ENCODE peak calls at places on chromosomes 16 and 17, in four cellular contexts. One of them, this sample, is unnamed.

GRCh38 chr16:4701791-4702465 is 8.6 kb downstream of the NUDT16L1 start:
- DNase-seq in fibroblast of lung: no peak
- DNase-seq in SJSA1: no peak
- DNase-seq in neuronal stem cell: no peak
- DNase-seq in this sample: no peak

GRCh38 chr16:77273-77806 is 685 bp upstream of the MPG start:
- DNase-seq in fibroblast of lung: peak; percentile 58
- DNase-seq in SJSA1: peak; percentile 62
- DNase-seq in neuronal stem cell: no peak
- DNase-seq in this sample: peak; percentile 34

GRCh38 chr17:81809556-81809998 is 5.6 kb downstream of the GCGR start:
- DNase-seq in SJSA1: no peak
- DNase-seq in neuronal stem cell: no peak
- DNase-seq in fibroblast of lung: no peak
- DNase-seq in this sample: no peak

GRCh38 chr16:65200857-65201256 is 79.0 kb upstream of the CDH11 start:
- DNase-seq in neuronal stem cell: no peak
- DNase-seq in SJSA1: no peak
- DNase-seq in fibroblast of lung: peak; percentile 6
- DNase-seq in this sample: no peak

GRCh38 chr16:4147236-4147635 is 31.0 kb upstream of the ADCY9 start:
- DNase-seq in neuronal stem cell: no peak
- DNase-seq in SJSA1: no peak
- DNase-seq in fibroblast of lung: no peak
- DNase-seq in this sample: no peak

GRCh38 chr17:910503-911194 is 68.9 kb downstream of the NXN start:
- DNase-seq in SJSA1: no peak
- DNase-seq in neuronal stem cell: no peak
- DNase-seq in fibroblast of lung: no peak
- DNase-seq in this sample: no peak

GRCh38 chr16:3822366-3823045 is 58.0 kb downstream of the CREBBP start:
- DNase-seq in fibroblast of lung: peak; percentile 39
- DNase-seq in neuronal stem cell: no peak
- DNase-seq in SJSA1: no peak
- DNase-seq in this sample: no peak

GRCh38 chr16:87227651-87228015 is 89.6 kb downstream of the C16orf95 start:
- DNase-seq in SJSA1: no peak
- DNase-seq in fibroblast of lung: peak; percentile 71
- DNase-seq in neuronal stem cell: no peak
- DNase-seq in this sample: no peak

GRCh38 chr17:74176546-74177001 is 26.9 kb upstream of the RPL38 start:
- DNase-seq in neuronal stem cell: peak; percentile 63
- DNase-seq in fibroblast of lung: peak; percentile 43
- DNase-seq in SJSA1: peak; percentile 66
- DNase-seq in this sample: peak; percentile 25

GRCh38 chr16:1533443-1533951 is at the start of gene TMEM204:
- DNase-seq in fibroblast of lung: peak; percentile 11
- DNase-seq in SJSA1: no peak
- DNase-seq in neuronal stem cell: no peak
- DNase-seq in this sample: no peak

GRCh38 chr17:31112001-31112661 is 17.4 kb downstream of the NF1 start:
- DNase-seq in fibroblast of lung: peak; percentile 39
- DNase-seq in neuronal stem cell: no peak
- DNase-seq in SJSA1: no peak
- DNase-seq in this sample: no peak

DNA sequence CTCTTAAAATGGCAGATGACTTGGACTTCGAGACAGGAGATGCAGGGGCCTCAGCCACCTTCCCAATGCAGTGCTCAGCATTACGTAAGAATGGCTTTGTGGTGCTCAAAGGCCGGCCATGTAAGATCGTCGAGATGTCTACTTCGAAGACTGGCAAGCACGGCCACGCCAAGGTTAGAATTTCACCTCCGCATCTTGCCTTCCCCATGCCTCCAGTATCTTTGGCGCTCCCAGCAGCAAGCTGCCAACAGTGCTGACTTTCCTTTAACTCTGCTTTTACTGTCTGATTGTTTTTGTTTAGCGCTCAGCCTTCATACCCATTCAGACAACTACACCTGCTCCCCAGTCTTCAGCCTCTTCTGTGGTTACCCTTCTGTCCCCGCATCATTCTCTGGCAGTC is 2.2 kb downstream of the EIF5A start:
- DNase-seq in fibroblast of lung: no peak
- DNase-seq in SJSA1: no peak
- DNase-seq in neuronal stem cell: no peak
- DNase-seq in this sample: no peak
- H3K4me1 ChIP-seq in fibroblast of lung: peaks cover 5% of the 10 kb centered on the region
- H3K4me1 ChIP-seq in SJSA1: peaks cover 29% of the 10 kb centered on the region
- H3K4me1 ChIP-seq in neuronal stem cell: peaks cover 8% of the 10 kb centered on the region
- H3K4me1 ChIP-seq in this sample: peaks cover 39% of the 10 kb centered on the region

GRCh38 chr17:80663783-80664206 is 119.2 kb downstream of the RPTOR start:
- DNase-seq in neuronal stem cell: no peak
- DNase-seq in SJSA1: no peak
- DNase-seq in fibroblast of lung: peak; percentile 45
- DNase-seq in this sample: peak; percentile 79

GRCh38 chr17:80667462-80668277 is 123.0 kb downstream of the RPTOR start:
- DNase-seq in SJSA1: no peak
- DNase-seq in fibroblast of lung: no peak
- DNase-seq in neuronal stem cell: no peak
- DNase-seq in this sample: peak; percentile 54

GRCh38 chr17:80666867-80667266 is 122.2 kb downstream of the RPTOR start:
- DNase-seq in SJSA1: no peak
- DNase-seq in fibroblast of lung: peak; percentile 34
- DNase-seq in neuronal stem cell: no peak
- DNase-seq in this sample: no peak

GRCh38 chr17:80664217-80664780 is 119.7 kb downstream of the RPTOR start:
- DNase-seq in neuronal stem cell: no peak
- DNase-seq in fibroblast of lung: no peak
- DNase-seq in SJSA1: no peak
- DNase-seq in this sample: no peak

GRCh38 chr17:80665792-80666191 is 121.2 kb downstream of the RPTOR start:
- DNase-seq in fibroblast of lung: no peak
- DNase-seq in neuronal stem cell: no peak
- DNase-seq in SJSA1: no peak
- DNase-seq in this sample: no peak
- H3K4me1 ChIP-seq in fibroblast of lung: peaks cover 16% of the 10 kb centered on the region
- H3K4me1 ChIP-seq in neuronal stem cell: peaks cover 15% of the 10 kb centered on the region
- H3K4me1 ChIP-seq in SJSA1: no peaks in the 10 kb centered on the region
- H3K4me1 ChIP-seq in this sample: peaks cover 60% of the 10 kb centered on the region

DNA sequence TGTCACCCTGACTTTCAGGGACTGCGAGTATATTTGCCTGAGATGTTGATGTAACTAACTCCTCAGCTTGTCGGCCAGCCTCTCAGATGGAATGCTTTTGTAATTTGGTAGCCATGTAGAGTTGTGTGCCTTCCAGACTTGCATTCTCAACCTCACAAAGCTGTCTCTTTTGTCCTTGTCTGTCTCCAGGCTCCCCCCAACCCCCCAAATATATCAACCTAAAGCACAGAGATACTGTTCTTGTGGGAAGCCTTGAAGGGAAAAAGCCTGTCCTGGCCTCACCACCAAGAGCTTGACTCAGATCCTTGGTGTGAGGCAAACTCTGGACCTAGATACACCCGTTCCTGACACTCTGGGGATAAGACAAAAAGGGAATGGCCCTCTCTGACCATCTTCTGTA is 18.4 kb downstream of the SAP30BP start:
- DNase-seq in SJSA1: no peak
- DNase-seq in neuronal stem cell: no peak
- DNase-seq in fibroblast of lung: peak; percentile 53
- DNase-seq in this sample: no peak
- H3K4me1 ChIP-seq in SJSA1: peaks cover 44% of the 10 kb centered on the region
- H3K4me1 ChIP-seq in neuronal stem cell: peaks cover 16% of the 10 kb centered on the region
- H3K4me1 ChIP-seq in fibroblast of lung: peaks cover 8% of the 10 kb centered on the region
- H3K4me1 ChIP-seq in this sample: no peaks in the 10 kb centered on the region

GRCh38 chr17:76501827-76502307 is 644 bp upstream of the RHBDF2 start:
- DNase-seq in SJSA1: no peak
- DNase-seq in fibroblast of lung: no peak
- DNase-seq in neuronal stem cell: no peak
- DNase-seq in this sample: no peak
- H3K4me1 ChIP-seq in SJSA1: peaks cover 49% of the 10 kb centered on the region
- H3K4me1 ChIP-seq in fibroblast of lung: peaks cover 18% of the 10 kb centered on the region
- H3K4me1 ChIP-seq in neuronal stem cell: peaks cover 13% of the 10 kb centered on the region
- H3K4me1 ChIP-seq in this sample: peaks cover 50% of the 10 kb centered on the region

GRCh38 chr17:46138470-46138869 is 54.8 kb downstream of the KANSL1 start:
- DNase-seq in neuronal stem cell: no peak
- DNase-seq in SJSA1: no peak
- DNase-seq in fibroblast of lung: no peak
- DNase-seq in this sample: no peak
- H3K4me1 ChIP-seq in neuronal stem cell: no peaks in the 10 kb centered on the region
- H3K4me1 ChIP-seq in SJSA1: no peaks in the 10 kb centered on the region
- H3K4me1 ChIP-seq in fibroblast of lung: peaks cover 3% of the 10 kb centered on the region
- H3K4me1 ChIP-seq in this sample: peaks cover 72% of the 10 kb centered on the region

DNA sequence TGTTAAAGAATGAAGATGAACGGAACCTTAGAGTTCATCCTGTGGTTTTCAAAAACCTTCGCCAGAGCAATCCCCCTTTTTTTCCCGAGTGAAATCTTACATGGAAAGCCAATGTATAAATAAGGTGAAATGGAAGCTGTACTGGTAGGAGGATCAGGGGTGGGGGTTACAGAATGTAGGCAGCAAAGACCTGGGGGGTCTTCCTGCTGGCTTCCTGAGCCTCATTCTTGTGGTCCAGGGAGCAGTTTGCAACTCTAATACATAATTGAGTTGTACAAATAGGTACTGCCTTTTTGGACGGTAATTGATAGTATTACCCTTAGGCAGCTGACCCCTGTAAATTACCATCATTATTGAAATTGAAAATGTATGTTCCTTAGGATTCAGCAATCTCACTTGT is 34.1 kb downstream of the KSR1 start:
- DNase-seq in fibroblast of lung: no peak
- DNase-seq in SJSA1: no peak
- DNase-seq in neuronal stem cell: no peak
- DNase-seq in this sample: no peak
- H3K4me1 ChIP-seq in fibroblast of lung: peaks cover 8% of the 10 kb centered on the region
- H3K4me1 ChIP-seq in SJSA1: no peaks in the 10 kb centered on the region
- H3K4me1 ChIP-seq in neuronal stem cell: peaks cover 34% of the 10 kb centered on the region
- H3K4me1 ChIP-seq in this sample: no peaks in the 10 kb centered on the region

GRCh38 chr17:83082435-83082834 is 3.0 kb downstream of the METRNL start:
- DNase-seq in neuronal stem cell: no peak
- DNase-seq in fibroblast of lung: no peak
- DNase-seq in SJSA1: no peak
- DNase-seq in this sample: no peak
- H3K4me1 ChIP-seq in neuronal stem cell: peaks cover 8% of the 10 kb centered on the region
- H3K4me1 ChIP-seq in fibroblast of lung: peaks cover 24% of the 10 kb centered on the region
- H3K4me1 ChIP-seq in SJSA1: peaks cover 56% of the 10 kb centered on the region
- H3K4me1 ChIP-seq in this sample: peaks cover 30% of the 10 kb centered on the region

GRCh38 chr17:45291170-45291805 is 25.5 kb downstream of the MAP3K14 start:
- DNase-seq in SJSA1: no peak
- DNase-seq in neuronal stem cell: no peak
- DNase-seq in fibroblast of lung: no peak
- DNase-seq in this sample: no peak
- H3K4me1 ChIP-seq in SJSA1: peaks cover 38% of the 10 kb centered on the region
- H3K4me1 ChIP-seq in neuronal stem cell: peaks cover 3% of the 10 kb centered on the region
- H3K4me1 ChIP-seq in fibroblast of lung: peaks cover 24% of the 10 kb centered on the region
- H3K4me1 ChIP-seq in this sample: peaks cover 7% of the 10 kb centered on the region